ENCODE peak calls at places on chromosomes 4 and X, in six cellular contexts. I is sigmoid colon, K is IMR-90, Q is WERI-Rb-1, D is tibial artery, Z is SJSA1. O is an unnamed sample. For H3K27me3 and H3K36me3, the result is how much of the 10 kb centered on the place peaks cover.

GRCh38 chrX:10990418-10990817 is 120.7 kb upstream of the HCCS start:
- DNase-seq in I (no peak), K (no peak), Q (no peak), D (no peak), Z (no peak), O (no peak)

GRCh38 chr4:53558061-53558801 is 33.1 kb downstream of the LNX1 start:
- DNase-seq in I (no peak), K (peak), Q (peak), D (no peak), Z (no peak), O (no peak)

GRCh38 chr4:35939746-35940145 is 304.6 kb downstream of the ARAP2 start:
- DNase-seq in I (no peak), K (no peak), Q (no peak), D (no peak), Z (no peak), O (no peak)

GRCh38 chr4:101458914-101459313 is 111.6 kb upstream of the PPP3CA start:
- DNase-seq in I (no peak), K (peak), Q (no peak), D (no peak), Z (no peak), O (no peak)

GRCh38 chrX:68183612-68184214 is 249.6 kb downstream of the OPHN1 start:
- DNase-seq in I (no peak), K (peak), Q (peak), D (no peak), Z (no peak), O (peak)

GRCh38 chrX:31070057-31070468 is 1.8 kb downstream of the FTHL17 start:
- DNase-seq in I (no peak), K (no peak), Q (no peak), D (no peak), Z (no peak), O (no peak)

GRCh38 chrX:108312938-108313337 is 125.3 kb downstream of the COL4A6 start:
- DNase-seq in I (no peak), K (peak), Q (no peak), D (no peak), Z (peak), O (peak)

GRCh38 chr4:38160487-38161207 is 200.4 kb downstream of the PTTG2 start:
- DNase-seq in I (peak), K (peak), Q (no peak), D (no peak), Z (no peak), O (peak)

GRCh38 chrX:136487647-136488046 is at the start of gene BRS3:
- DNase-seq in I (no peak), K (no peak), Q (no peak), D (no peak), Z (no peak), O (no peak)
- H3K27me3 ChIP-seq in I (under half), K (under half), Q (half or more), D (under half), Z (under half), O (under half)

GRCh38 chr4:185863946-185864345 is 52.0 kb upstream of the SORBS2 start:
- DNase-seq in I (no peak), K (no peak), Q (no peak), D (no peak), Z (no peak), O (no peak)

GRCh38 chr4:185853841-185854240 is 41.8 kb upstream of the SORBS2 start:
- DNase-seq in I (no peak), K (no peak), Q (no peak), D (no peak), Z (no peak), O (no peak)

GRCh38 chr4:185862340-185862739 is 50.3 kb upstream of the SORBS2 start:
- DNase-seq in I (no peak), K (no peak), Q (no peak), D (no peak), Z (no peak), O (no peak)

GRCh38 chr4:185859106-185859505 is 47.1 kb upstream of the SORBS2 start:
- DNase-seq in I (no peak), K (no peak), Q (peak), D (no peak), Z (no peak), O (no peak)
- H3K4me3 ChIP-seq in I (no peak), K (no peak), Q (no peak), D (no peak), Z (no peak), O (no peak)

GRCh38 chr4:26434030-26434639 is 56.1 kb downstream of the CCKAR start:
- DNase-seq in I (no peak), K (peak), Q (no peak), D (no peak), Z (no peak), O (no peak)

GRCh38 chr4:26431461-26432165 is 58.7 kb downstream of the CCKAR start:
- DNase-seq in I (no peak), K (peak), Q (no peak), D (no peak), Z (no peak), O (no peak)

GRCh38 chr4:26432419-26432818 is 57.9 kb downstream of the CCKAR start:
- DNase-seq in I (no peak), K (no peak), Q (no peak), D (no peak), Z (no peak), O (no peak)

DNA sequence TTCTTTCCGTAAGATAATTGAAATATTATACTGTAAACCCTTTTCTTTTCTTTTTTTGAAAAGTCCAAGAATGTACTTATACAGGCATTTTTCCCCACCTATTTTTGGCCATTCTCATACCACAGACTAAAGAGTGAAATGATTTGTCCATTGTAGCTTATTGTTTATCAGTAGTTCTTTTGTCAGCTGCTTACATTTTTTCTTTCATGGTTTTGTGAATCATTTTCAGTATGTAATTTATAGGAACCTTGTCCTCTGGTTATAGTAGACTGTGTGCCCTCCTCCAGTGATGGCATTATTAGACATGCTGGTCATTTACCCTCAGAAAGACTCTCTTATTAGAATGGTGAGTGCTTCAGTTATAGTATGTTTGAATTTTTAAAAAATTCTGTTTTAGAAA is 56.7 kb downstream of the CCKAR start:
- DNase-seq in I (no peak), K (no peak), Q (no peak), D (no peak), Z (no peak), O (no peak)
- H3K36me3 ChIP-seq in I (under half), K (under half), Q (half or more), D (under half), Z (under half), O (under half)

GRCh38 chr4:6198278-6198677 is 2.1 kb downstream of the JAKMIP1 start:
- DNase-seq in I (peak), K (no peak), Q (no peak), D (peak), Z (no peak), O (peak)

GRCh38 chr4:6197433-6198174 is 2.7 kb downstream of the JAKMIP1 start:
- DNase-seq in I (peak), K (no peak), Q (peak), D (peak), Z (no peak), O (no peak)

GRCh38 chr4:6200011-6200921 is at the start of gene JAKMIP1:
- DNase-seq in I (peak), K (peak), Q (peak), D (peak), Z (peak), O (peak)

GRCh38 chr4:6199344-6199921 is 916 bp downstream of the JAKMIP1 start:
- DNase-seq in I (no peak), K (no peak), Q (no peak), D (peak), Z (no peak), O (peak)

DNA sequence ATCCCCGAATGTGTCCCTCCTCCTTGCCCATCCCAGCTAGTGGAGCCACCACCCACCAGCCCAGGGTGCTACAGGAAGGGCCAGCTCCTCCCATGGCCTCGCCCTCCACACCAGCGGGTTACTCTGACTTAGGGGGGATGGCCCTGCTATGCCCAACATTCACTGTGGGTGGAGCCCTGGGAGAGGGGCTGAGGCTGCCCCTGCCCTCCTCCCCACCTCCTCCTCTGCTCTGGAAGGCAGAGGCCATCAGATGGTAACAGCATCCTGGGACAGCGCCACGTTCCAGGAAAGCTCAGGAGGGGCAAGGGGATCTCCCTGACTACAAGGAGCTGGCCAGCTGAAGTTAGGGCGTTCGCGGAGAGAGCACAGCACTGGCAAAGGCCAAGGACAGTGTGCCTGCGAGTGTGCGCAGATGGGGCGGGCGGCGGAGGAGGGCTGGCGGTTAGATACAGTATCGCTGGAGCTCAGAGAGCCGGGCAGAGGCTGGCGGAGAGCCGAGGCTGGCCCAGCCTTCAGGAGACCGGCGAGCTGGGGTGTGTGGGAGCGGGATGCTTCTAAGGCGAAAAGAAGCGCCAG is 1.5 kb downstream of the JAKMIP1 start:
- DNase-seq in I (peak), K (no peak), Q (peak), D (peak), Z (no peak), O (peak)
- H3K27me3 ChIP-seq in I (half or more), K (under half), Q (under half), D (under half), Z (under half), O (under half)

DNA sequence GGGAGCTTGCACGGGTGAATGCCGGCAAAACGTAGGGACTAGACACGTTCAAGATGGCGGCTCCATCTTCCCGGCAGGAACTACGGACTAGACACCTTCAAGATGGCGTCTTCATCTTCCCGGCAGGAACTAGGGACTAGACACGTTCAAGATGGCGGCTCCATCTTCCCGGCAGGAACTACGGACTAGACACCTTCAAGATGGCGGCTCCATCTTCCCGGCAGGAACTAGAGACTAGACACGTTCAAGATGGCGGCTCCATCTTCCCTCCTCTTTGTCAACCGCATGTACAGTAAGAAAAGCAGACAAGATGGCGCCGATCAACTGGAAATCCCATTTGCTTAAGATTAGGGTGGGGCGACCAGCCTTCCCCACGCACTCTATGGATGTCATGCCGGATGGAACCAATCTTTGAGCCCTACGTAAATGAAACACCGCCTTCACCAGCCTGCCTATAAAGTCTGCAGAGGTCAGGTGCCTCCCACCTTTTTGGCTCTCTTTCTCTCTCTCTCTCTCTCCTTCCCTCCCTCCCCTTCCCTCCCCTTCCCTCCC is 222.4 kb downstream of the CRLF2 start:
- DNase-seq in I (peak), K (peak), Q (peak), D (peak), Z (no peak), O (no peak)
- H3K4me3 ChIP-seq in I (peak), K (peak), Q (no peak), D (no peak), Z (no peak), O (no peak)

GRCh38 chrX:1598021-1598875 is 6.8 kb downstream of the AKAP17A start:
- DNase-seq in I (no peak), K (no peak), Q (no peak), D (no peak), Z (peak), O (peak)

GRCh38 chrX:1599791-1600405 is 8.5 kb downstream of the AKAP17A start:
- DNase-seq in I (no peak), K (no peak), Q (no peak), D (peak), Z (no peak), O (peak)

GRCh38 chrX:1600406-1601050 is 9.1 kb downstream of the AKAP17A start:
- DNase-seq in I (no peak), K (no peak), Q (no peak), D (peak), Z (no peak), O (no peak)

GRCh38 chrX:1597345-1598020 is 6.1 kb downstream of the AKAP17A start:
- DNase-seq in I (no peak), K (no peak), Q (no peak), D (no peak), Z (peak), O (peak)

GRCh38 chrX:1598876-1599790 is 7.7 kb downstream of the AKAP17A start:
- DNase-seq in I (no peak), K (no peak), Q (no peak), D (peak), Z (peak), O (peak)
- H3K36me3 ChIP-seq in I (half or more), K (half or more), Q (half or more), D (half or more), Z (half or more), O (under half)